ENCODE peak calls at places on chromosomes 2 and 18, in six cellular contexts. Q, H, N, A, M and B are unnamed samples.

GRCh38 chr2:86039178-86039962 is 66.3 kb downstream of the POLR1A start:
- DNase-seq in A (no peak), H (no peak), M (no peak), Q (no peak), N (no peak), B (no peak)

GRCh38 chr2:9770006-9770307 is 73.3 kb upstream of the TAF1B start:
- DNase-seq in H (no peak), M (no peak), Q (no peak), A (no peak), N (no peak), B (no peak)

GRCh38 chr2:9087151-9087681 is 83.7 kb upstream of the MBOAT2 start:
- DNase-seq in N (no peak), A (no peak), Q (no peak), H (no peak), M (no peak), B (no peak)

GRCh38 chr2:188853307-188853706 is 120.9 kb upstream of the COL3A1 start:
- DNase-seq in H (no peak), N (peak; percentile 97), Q (no peak), A (no peak), M (no peak), B (no peak)

GRCh38 chr2:45033331-45033730 is 24.1 kb upstream of the SIX2 start:
- DNase-seq in Q (no peak), M (no peak), H (no peak), N (no peak), A (no peak), B (no peak)

GRCh38 chr2:49251766-49252165 is 97.5 kb upstream of the FSHR start:
- DNase-seq in A (no peak), N (peak; percentile 55), H (no peak), M (no peak), Q (no peak), B (no peak)

GRCh38 chr2:179268277-179268935 is 3.8 kb upstream of the SESTD1 start:
- DNase-seq in A (no peak), H (no peak), M (no peak), Q (no peak), N (peak; percentile 34), B (no peak)

GRCh38 chr2:157244691-157245090 is 12.8 kb upstream of the GALNT5 start:
- DNase-seq in H (no peak), M (no peak), N (no peak), A (no peak), Q (no peak), B (no peak)

GRCh38 chr18:70384181-70384790 is 95.4 kb downstream of the SOCS6 start:
- DNase-seq in Q (no peak), N (peak; percentile 80), A (no peak), H (no peak), M (no peak), B (peak; percentile 73)

GRCh38 chr2:233882353-233882752 is 14.2 kb upstream of the MSL3B start:
- DNase-seq in M (no peak), N (peak; percentile 4), A (no peak), Q (no peak), H (no peak), B (no peak)

GRCh38 chr18:78797499-78797898 is 182.1 kb upstream of the SALL3 start:
- DNase-seq in N (no peak), M (no peak), H (no peak), A (no peak), Q (no peak), B (no peak)

GRCh38 chr2:42493885-42494433 is at the start of gene KCNG3:
- DNase-seq in A (peak; percentile 89), M (peak; percentile 84), H (peak; percentile 53), Q (peak; percentile 89), N (peak; percentile 22), B (no peak)

GRCh38 chr2:239222346-239223028 is 178.3 kb downstream of the HDAC4 start:
- DNase-seq in N (peak; percentile 87), H (no peak), Q (no peak), M (no peak), A (no peak), B (no peak)

GRCh38 chr18:29163596-29163995 is 986.7 kb upstream of the CDH2 start:
- DNase-seq in H (no peak), N (no peak), A (no peak), M (no peak), Q (no peak), B (no peak)

GRCh38 chr18:62018034-62018760 is 125.4 kb upstream of the RNF152 start:
- DNase-seq in N (peak; percentile 97), M (peak; percentile 11), A (no peak), Q (no peak), H (peak; percentile 4), B (no peak)

GRCh38 chr2:103005386-103005785 is 243.6 kb downstream of the TMEM182 start:
- DNase-seq in M (no peak), H (no peak), Q (no peak), A (no peak), N (no peak), B (no peak)

GRCh38 chr2:222939208-222939846 is 78.5 kb downstream of the ACSL3 start:
- DNase-seq in H (no peak), A (peak; percentile 95), Q (peak; percentile 90), M (peak; percentile 59), N (peak; percentile 78), B (peak; percentile 60)

GRCh38 chr2:10329880-10330699 is 27.4 kb downstream of the HPCAL1 start:
- DNase-seq in M (no peak), H (no peak), A (no peak), N (peak; percentile 38), Q (peak; percentile 9), B (no peak)

DNA sequence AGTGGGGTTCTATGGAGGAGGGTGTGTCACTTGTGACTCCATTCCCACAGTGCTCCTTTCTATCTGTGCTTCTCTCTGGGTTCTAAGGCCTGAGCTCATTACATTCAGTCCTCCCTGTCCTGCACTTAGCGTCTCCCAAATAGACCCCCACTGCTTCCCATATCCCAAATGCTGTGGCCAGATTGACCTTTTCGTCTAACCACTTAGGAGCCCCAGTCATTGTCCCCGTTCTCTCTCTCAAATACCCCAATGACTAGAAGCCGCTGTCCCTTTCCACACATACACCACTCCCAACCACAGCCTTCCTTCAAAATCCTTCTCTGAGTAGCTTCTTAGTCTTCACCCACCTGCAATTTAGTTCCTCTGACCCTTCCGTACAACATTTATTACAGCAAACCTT is 146.5 kb downstream of the TRIM43 start:
- DNase-seq in Q (no peak), A (no peak), N (no peak), M (no peak), H (no peak), B (no peak)
- H3K27me3 ChIP-seq in Q (no peaks in the 10 kb centered on the region), A (no peaks in the 10 kb centered on the region), N (peaks cover 7% of the 10 kb centered on the region), M (peaks cover 3% of the 10 kb centered on the region), H (no peaks in the 10 kb centered on the region), B (no peaks in the 10 kb centered on the region)

GRCh38 chr2:241612156-241613017 is 24.6 kb downstream of the THAP4 start:
- DNase-seq in H (no peak), A (no peak), M (no peak), Q (no peak), N (peak; percentile 56), B (no peak)
- H3K4me1 ChIP-seq in H (no peaks in the 10 kb centered on the region), A (no peaks in the 10 kb centered on the region), M (peaks cover 14% of the 10 kb centered on the region), Q (no peaks in the 10 kb centered on the region), N (peaks cover 5% of the 10 kb centered on the region), B (peaks cover 5% of the 10 kb centered on the region)

GRCh38 chr2:176895158-176895557 is 317.4 kb upstream of the HNRNPA3 start:
- DNase-seq in Q (no peak), A (no peak), H (no peak), N (no peak), M (no peak), B (no peak)

GRCh38 chr2:176885661-176886060 is 326.9 kb upstream of the HNRNPA3 start:
- DNase-seq in Q (no peak), M (no peak), N (no peak), H (no peak), A (no peak), B (no peak)

GRCh38 chr2:176892818-176893217 is 319.8 kb upstream of the HNRNPA3 start:
- DNase-seq in M (no peak), A (no peak), N (no peak), Q (no peak), H (no peak), B (no peak)

GRCh38 chr2:176891857-176892256 is 320.7 kb upstream of the HNRNPA3 start:
- DNase-seq in M (no peak), N (no peak), H (no peak), A (no peak), Q (no peak), B (no peak)

DNA sequence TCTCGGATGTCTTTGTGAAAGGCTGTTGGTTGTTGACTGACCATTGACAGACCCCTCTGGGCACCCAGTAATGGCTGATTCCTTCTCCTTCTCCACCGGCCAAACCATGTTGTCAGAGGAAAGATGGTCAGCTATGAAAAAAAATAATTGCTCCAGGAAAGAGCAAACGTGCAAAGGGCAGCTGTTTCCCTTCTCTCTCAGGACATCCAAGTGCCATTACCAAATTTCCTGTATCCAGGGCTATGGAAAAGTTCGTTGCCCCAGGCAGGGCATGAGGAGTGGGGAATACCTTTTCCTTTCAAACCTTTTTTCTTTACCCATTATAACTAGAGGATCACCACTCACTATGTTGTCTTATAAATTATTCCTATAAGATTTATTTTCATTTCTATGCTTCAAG is 321.5 kb upstream of the HNRNPA3 start:
- DNase-seq in A (no peak), Q (no peak), H (no peak), N (no peak), M (no peak), B (no peak)
- H3K27me3 ChIP-seq in A (no peaks in the 10 kb centered on the region), Q (no peaks in the 10 kb centered on the region), H (no peaks in the 10 kb centered on the region), N (no peaks in the 10 kb centered on the region), M (no peaks in the 10 kb centered on the region), B (peaks cover 4% of the 10 kb centered on the region)

GRCh38 chr2:71829008-71829407 is 318.7 kb downstream of the CYP26B1 start:
- DNase-seq in N (no peak), Q (no peak), M (no peak), A (peak; percentile 14), H (no peak), B (no peak)

GRCh38 chr2:71827146-71827874 is 320.4 kb downstream of the CYP26B1 start:
- DNase-seq in Q (no peak), A (no peak), M (no peak), H (no peak), N (no peak), B (no peak)

GRCh38 chr2:71824436-71824835 is 323.2 kb downstream of the CYP26B1 start:
- DNase-seq in Q (no peak), M (no peak), N (no peak), A (no peak), H (no peak), B (no peak)

GRCh38 chr2:71827973-71828372 is 319.7 kb downstream of the CYP26B1 start:
- DNase-seq in H (no peak), A (no peak), N (no peak), Q (no peak), M (no peak), B (no peak)

GRCh38 chr2:71826299-71826698 is 321.4 kb downstream of the CYP26B1 start:
- DNase-seq in N (no peak), Q (no peak), A (no peak), H (no peak), M (no peak), B (no peak)
- H3K4me1 ChIP-seq in N (peaks cover 6% of the 10 kb centered on the region), Q (no peaks in the 10 kb centered on the region), A (no peaks in the 10 kb centered on the region), H (no peaks in the 10 kb centered on the region), M (no peaks in the 10 kb centered on the region), B (peaks cover 2% of the 10 kb centered on the region)